ENCODE peak calls at places on chromosomes 2 and 18, in seven cellular contexts. O, L, X, H, K, R and P are unnamed samples.

GRCh38 chr2:172921538-172922236 is 154.0 kb upstream of the MAP3K20 start:
- DNase-seq in R (no peak), K (peak), X (no peak), O (no peak), H (no peak), L (no peak), P (no peak)

GRCh38 chr2:213089438-213089837 is 62.0 kb downstream of the IKZF2 start:
- DNase-seq in O (no peak), R (no peak), X (no peak), K (peak), H (no peak), L (no peak), P (no peak)

GRCh38 chr2:241773511-241774418 is 2.9 kb upstream of the GAL3ST2 start:
- DNase-seq in O (peak), R (no peak), L (no peak), H (peak), X (peak), K (no peak), P (peak)

GRCh38 chr2:41968182-41968578 is 79.6 kb upstream of the PKDCC start:
- DNase-seq in O (no peak), L (no peak), K (no peak), H (no peak), X (no peak), R (no peak), P (no peak)

GRCh38 chr2:241659150-241659739 is 21.8 kb downstream of the ATG4B start:
- DNase-seq in O (no peak), K (peak), H (no peak), X (peak), L (peak), R (peak), P (no peak)

GRCh38 chr2:227890495-227891079 is 19.2 kb downstream of the DAW1 start:
- DNase-seq in O (no peak), R (no peak), K (peak), L (no peak), X (no peak), H (no peak), P (peak)

GRCh38 chr18:46411191-46411590 is 245.8 kb downstream of the LOXHD1 start:
- DNase-seq in O (no peak), L (no peak), X (no peak), K (no peak), R (no peak), H (no peak), P (no peak)

GRCh38 chr18:37668971-37669747 is 103.6 kb upstream of the CELF4 start:
- DNase-seq in O (no peak), H (no peak), K (peak), R (no peak), X (peak), L (peak), P (no peak)

GRCh38 chr2:38592951-38593350 is 9.8 kb downstream of the HNRNPLL start:
- DNase-seq in H (no peak), K (no peak), L (no peak), X (no peak), O (no peak), R (no peak), P (no peak)

GRCh38 chr2:15620340-15620739 is 28.7 kb downstream of the DDX1 start:
- DNase-seq in L (no peak), R (no peak), X (no peak), K (no peak), O (no peak), H (no peak), P (no peak)

GRCh38 chr2:120673205-120673550 is 62.5 kb upstream of the GLI2 start:
- DNase-seq in O (no peak), K (no peak), R (no peak), L (no peak), X (no peak), H (peak), P (no peak)

GRCh38 chr2:36556847-36557246 is 41.1 kb downstream of the FEZ2 start:
- DNase-seq in O (no peak), L (no peak), R (no peak), X (no peak), H (no peak), K (no peak), P (no peak)

GRCh38 chr2:437772-438393 is 150.0 kb upstream of the ALKAL2 start:
- DNase-seq in L (no peak), O (peak), X (no peak), K (no peak), R (no peak), H (no peak), P (peak)

GRCh38 chr18:28890796-28891195 is 713.9 kb upstream of the CDH2 start:
- DNase-seq in R (no peak), H (no peak), L (no peak), O (no peak), X (no peak), K (no peak), P (no peak)

GRCh38 chr18:73793386-73793785 is 354.2 kb downstream of the FBXO15 start:
- DNase-seq in H (no peak), O (no peak), X (no peak), K (peak), R (no peak), L (no peak), P (no peak)

GRCh38 chr2:8153258-8153718 is 528.6 kb upstream of the ID2 start:
- DNase-seq in X (no peak), O (no peak), H (no peak), R (no peak), K (no peak), L (no peak), P (no peak)

GRCh38 chr18:11880586-11881304 is 27.4 kb downstream of the MPPE1 start:
- DNase-seq in K (no peak), H (no peak), R (no peak), O (no peak), X (no peak), L (no peak), P (no peak)

GRCh38 chr18:5995626-5996025 is 100.3 kb upstream of the TMEM200C start:
- DNase-seq in L (no peak), R (no peak), O (no peak), K (no peak), H (no peak), X (no peak), P (no peak)

GRCh38 chr2:17540813-17541513 is 467 bp downstream of the VSNL1 start:
- DNase-seq in X (no peak), R (no peak), O (no peak), H (no peak), L (no peak), K (no peak), P (no peak)

GRCh38 chr2:84906900-84907714 is 1.7 kb downstream of the TMSB10 start:
- DNase-seq in L (no peak), X (peak), R (peak), O (peak), K (peak), H (peak), P (peak)

GRCh38 chr2:128263902-128264331 is 54.8 kb downstream of the HS6ST1 start:
- DNase-seq in H (peak), O (no peak), L (no peak), K (no peak), R (peak), X (no peak), P (no peak)

GRCh38 chr2:96140941-96141623 is 2.8 kb upstream of the ASTL start:
- DNase-seq in X (no peak), L (no peak), H (no peak), O (no peak), R (no peak), K (no peak), P (no peak)

GRCh38 chr2:96136123-96136720 is 2.1 kb downstream of the ASTL start:
- DNase-seq in H (no peak), O (no peak), X (no peak), K (no peak), L (no peak), R (no peak), P (no peak)

GRCh38 chr2:96139181-96139758 is 968 bp upstream of the ASTL start:
- DNase-seq in O (no peak), L (no peak), R (no peak), H (no peak), X (no peak), K (no peak), P (no peak)

GRCh38 chr2:96137611-96138129 is 632 bp downstream of the ASTL start:
- DNase-seq in O (no peak), H (no peak), L (no peak), R (no peak), K (no peak), X (no peak), P (no peak)

DNA sequence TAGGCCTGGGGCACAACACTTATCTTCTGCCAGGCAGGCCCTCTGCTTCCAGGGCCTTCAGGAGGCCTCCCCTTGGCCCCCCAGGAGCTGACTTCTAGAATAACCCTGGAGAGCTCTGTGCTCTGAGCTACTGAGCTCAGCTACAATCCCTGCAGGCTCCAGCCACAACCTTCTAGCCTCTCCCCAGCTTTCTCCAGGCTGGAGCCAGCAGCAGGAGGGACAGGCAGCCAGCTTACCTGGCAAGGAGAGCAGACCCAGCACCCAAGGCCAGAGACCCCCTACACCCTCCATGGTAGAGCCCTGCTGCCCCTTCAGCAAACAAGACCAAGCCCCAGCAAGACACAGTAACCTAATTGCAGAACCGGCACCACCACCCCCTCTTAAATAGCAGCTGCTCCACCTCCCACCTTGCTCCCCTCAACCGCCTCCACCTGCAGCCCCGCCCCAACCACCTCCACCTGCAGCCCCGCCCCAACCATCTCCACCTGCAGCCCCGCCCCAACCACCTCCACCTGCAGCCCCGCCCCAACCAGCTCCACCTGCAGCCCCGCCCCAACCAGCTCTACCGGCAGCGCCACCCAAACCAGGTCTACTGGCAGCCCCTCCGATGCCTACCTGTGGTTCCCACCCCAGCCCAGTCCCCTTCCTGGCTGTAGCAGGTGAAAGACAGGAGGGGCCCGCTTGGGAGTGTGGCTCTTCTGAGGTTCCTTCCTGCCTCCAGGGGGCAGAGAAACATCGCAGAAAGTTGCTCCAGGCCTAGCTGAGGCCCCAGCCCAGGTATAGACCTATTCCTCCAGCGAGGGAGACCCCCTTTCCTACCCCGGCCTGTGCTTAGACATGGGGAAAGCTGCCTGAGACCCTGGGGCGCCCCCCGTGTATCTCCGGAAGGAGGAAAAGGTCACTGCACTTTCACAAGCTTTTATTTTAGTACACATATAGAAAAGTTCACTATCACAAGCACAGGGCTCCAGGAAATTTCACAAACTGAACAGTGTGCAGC is at the start of gene ASTL:
- DNase-seq in O (peak), X (peak), R (peak), K (peak), L (no peak), H (no peak), P (peak)
- TF ChIP-seq CTCF in O (peak), X (no peak), R (peak), K (peak), L (peak), H (no peak), P (peak)

DNA sequence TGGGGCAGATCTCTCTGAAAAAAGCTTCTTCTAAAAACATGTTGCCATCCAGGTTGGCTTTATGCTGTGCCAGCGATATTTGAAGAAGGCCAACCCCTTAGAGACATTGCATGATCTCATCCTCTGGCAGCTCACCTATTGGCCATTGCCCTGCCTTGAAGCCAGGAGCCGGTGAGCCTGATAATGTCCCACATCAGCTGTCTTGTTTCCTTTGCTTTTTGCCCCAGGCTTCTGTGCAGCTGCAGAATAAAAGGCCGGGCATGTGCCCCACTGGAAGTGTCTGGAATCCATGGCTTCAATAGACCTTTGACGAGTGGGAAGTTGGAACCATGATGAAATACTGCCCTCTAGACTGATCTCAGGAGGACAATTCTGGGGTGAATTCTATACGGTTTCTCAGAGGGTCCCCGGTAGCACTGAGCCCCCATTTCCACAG is 523.5 kb upstream of the ZEB2 start:
- DNase-seq in K (no peak), R (no peak), H (no peak), L (no peak), X (no peak), O (no peak), P (no peak)
- TF ChIP-seq CTCF in K (no peak), R (no peak), H (no peak), L (no peak), X (no peak), O (no peak), P (no peak)

GRCh38 chr18:68843467-68844089 is 45.7 kb downstream of the CCDC102B start:
- DNase-seq in L (no peak), O (no peak), K (peak), X (no peak), R (no peak), H (no peak), P (no peak)
- TF ChIP-seq CTCF in L (peak), O (no peak), K (peak), X (no peak), R (no peak), H (no peak), P (no peak)

GRCh38 chr18:35998967-35999366 is 26.5 kb downstream of the RMP24 start:
- DNase-seq in X (no peak), R (no peak), O (no peak), K (peak), L (no peak), H (no peak), P (no peak)
- TF ChIP-seq CTCF in X (peak), R (peak), O (peak), K (peak), L (peak), H (no peak), P (no peak)

DNA sequence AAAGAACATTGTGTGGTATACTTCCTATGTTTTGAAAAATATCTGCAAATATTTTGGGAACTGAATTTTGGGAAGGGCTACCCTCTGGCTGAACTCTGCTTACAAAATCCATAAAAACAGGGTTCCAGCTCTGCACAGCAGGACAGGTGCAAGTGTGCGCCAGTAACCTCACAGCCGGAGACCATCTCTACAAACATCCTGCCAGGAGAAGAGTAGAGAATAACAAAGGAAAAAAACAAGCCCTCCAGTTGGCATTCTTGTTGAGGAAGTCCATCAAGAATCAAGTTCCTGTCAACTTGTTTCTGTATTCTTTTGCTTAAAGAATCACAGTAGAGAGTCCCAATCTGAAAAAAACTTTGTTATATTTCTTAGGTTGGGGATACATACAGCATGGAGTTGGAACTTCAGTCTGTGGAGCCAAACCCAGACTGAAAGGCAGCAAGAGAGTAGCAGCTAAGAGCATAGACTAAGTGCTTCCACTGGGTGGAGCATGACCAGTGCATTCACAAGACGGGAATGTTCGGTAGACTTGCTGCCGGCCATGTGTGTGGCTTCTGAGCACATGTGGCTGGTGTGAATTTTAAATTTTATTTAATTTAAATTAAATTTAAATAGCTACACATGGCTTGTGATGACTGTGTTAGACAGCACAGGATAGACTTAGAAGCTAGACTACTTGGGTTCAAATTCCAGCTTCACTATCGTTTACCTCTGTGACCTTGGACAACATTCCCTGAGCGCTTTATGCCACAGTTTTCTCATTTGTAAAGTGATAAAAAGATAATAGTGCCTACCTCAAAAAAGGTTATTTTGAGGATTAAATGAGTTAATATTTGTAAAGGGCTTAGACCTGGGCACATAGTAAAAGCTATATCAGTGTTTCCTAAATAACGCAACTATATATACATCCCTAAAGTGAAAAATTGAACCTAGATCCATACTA is 41.9 kb downstream of the SPTBN1 start:
- DNase-seq in R (peak), X (peak), L (no peak), K (peak), H (no peak), O (no peak), P (no peak)
- TF ChIP-seq CTCF in R (no peak), X (no peak), L (peak), K (peak), H (no peak), O (no peak), P (peak)

GRCh38 chr18:31683968-31684278 is 458 bp downstream of the B4GALT6 start:
- DNase-seq in O (no peak), H (no peak), L (no peak), K (no peak), R (no peak), X (no peak), P (no peak)

GRCh38 chr18:31686572-31686971 is 2.2 kb upstream of the B4GALT6 start:
- DNase-seq in X (no peak), O (no peak), R (no peak), L (no peak), K (no peak), H (no peak), P (peak)

GRCh38 chr18:31687016-31687415 is 2.6 kb upstream of the B4GALT6 start:
- DNase-seq in K (no peak), O (no peak), X (no peak), L (no peak), H (no peak), R (no peak), P (no peak)

GRCh38 chr18:31684279-31685096 is at the start of gene B4GALT6:
- DNase-seq in R (peak), X (peak), L (peak), K (peak), H (no peak), O (peak), P (peak)

GRCh38 chr18:31685097-31686082 is 1.0 kb upstream of the B4GALT6 start:
- DNase-seq in L (peak), R (peak), X (peak), K (peak), H (no peak), O (peak), P (peak)
- TF ChIP-seq CTCF in L (peak), R (peak), X (no peak), K (peak), H (no peak), O (peak), P (peak)